ENCODE peak calls at places on chromosomes 2 and 18, in five cellular contexts. H is fibroblast of mammary gland; V is MM.1S; Q is Calu3; T is stimulated activated naive CD8-positive, alpha-beta T cell treated with anti-CD3 and anti-CD28 coated beads, Interleukin-15, amount 100 ng/mL, for 72 hours. X is an unnamed sample.

GRCh38 chr2:69645026-69645425 is 1.5 kb upstream of the AAK1 start:
- DNase-seq in H (no peak), V (no peak), Q (no peak), T (peak), X (no peak)

GRCh38 chr2:123073371-123073770 is 951.7 kb upstream of the CNTNAP5 start:
- DNase-seq in H (no peak), V (no peak), Q (no peak), T (no peak), X (no peak)

GRCh38 chr18:906416-907170 is 1.9 kb downstream of the ADCYAP1 start:
- DNase-seq in H (no peak), V (no peak), Q (no peak), T (peak), X (no peak)

GRCh38 chr2:226477221-226478120 is 322.1 kb downstream of the IRS1 start:
- DNase-seq in H (peak), V (no peak), Q (no peak), T (no peak), X (no peak)

GRCh38 chr18:28115149-28115550 is 61.8 kb downstream of the CDH2 start:
- DNase-seq in H (peak), V (no peak), Q (peak), T (no peak), X (no peak)

GRCh38 chr2:241692448-241692847 is 5.8 kb upstream of the DTYMK start:
- DNase-seq in H (peak), V (no peak), Q (no peak), T (no peak), X (no peak)

GRCh38 chr2:201758229-201758628 is 22.5 kb downstream of the ALS2 start:
- DNase-seq in H (no peak), V (no peak), Q (no peak), T (no peak), X (no peak)

GRCh38 chr18:42310956-42311355 is 355.9 kb downstream of the PIK3C3 start:
- DNase-seq in H (peak), V (no peak), Q (no peak), T (no peak), X (no peak)

GRCh38 chr2:168910330-168910729 is 9.2 kb downstream of the G6PC2 start:
- DNase-seq in H (no peak), V (no peak), Q (no peak), T (no peak), X (no peak)

GRCh38 chr2:207854484-207855386 is 85.0 kb upstream of the FZD5 start:
- DNase-seq in H (peak), V (no peak), Q (no peak), T (no peak), X (no peak)

GRCh38 chr2:237152361-237152760 is 66.7 kb downstream of the COPS8 start:
- DNase-seq in H (no peak), V (no peak), Q (no peak), T (no peak), X (no peak)

GRCh38 chr2:214103199-214104001 is 307.5 kb upstream of the VWC2L start:
- DNase-seq in H (no peak), V (peak), Q (peak), T (no peak), X (no peak)

GRCh38 chr2:129062160-129062912 is 743.7 kb upstream of the HS6ST1 start:
- DNase-seq in H (no peak), V (no peak), Q (no peak), T (no peak), X (no peak)